ENCODE peak calls at places on chromosome 10, in nine cellular contexts. One of them, this sample, is unnamed.

GRCh38 chr10:9222917-9223316 is 1168.4 kb downstream of the GATA3 start:
- DNase-seq in cardiac fibroblast: no peak
- DNase-seq in BE2C: no peak
- DNase-seq in osteocyte: no peak
- DNase-seq in GM12878: no peak
- DNase-seq in left ventricle myocardium inferior: no peak
- DNase-seq in tibial nerve: no peak
- DNase-seq in colonic mucosa: no peak
- DNase-seq in B cell: no peak
- DNase-seq in this sample: peak; percentile 11

GRCh38 chr10:43257210-43258031 is 9.4 kb downstream of the RASGEF1A start:
- DNase-seq in cardiac fibroblast: no peak
- DNase-seq in BE2C: no peak
- DNase-seq in osteocyte: peak; percentile 82
- DNase-seq in GM12878: no peak
- DNase-seq in left ventricle myocardium inferior: no peak
- DNase-seq in tibial nerve: no peak
- DNase-seq in colonic mucosa: no peak
- DNase-seq in B cell: no peak
- DNase-seq in this sample: no peak

GRCh38 chr10:19816420-19817250 is at the start of gene PLXDC2:
- DNase-seq in cardiac fibroblast: peak; percentile 60
- DNase-seq in BE2C: peak; percentile 40
- DNase-seq in osteocyte: no peak
- DNase-seq in GM12878: no peak
- DNase-seq in left ventricle myocardium inferior: peak; percentile 43
- DNase-seq in tibial nerve: peak; percentile 24
- DNase-seq in colonic mucosa: peak; percentile 49
- DNase-seq in B cell: no peak
- DNase-seq in this sample: peak; percentile 9

GRCh38 chr10:75040576-75040975 is 70.9 kb upstream of the SAMD8 start:
- DNase-seq in cardiac fibroblast: no peak
- DNase-seq in BE2C: no peak
- DNase-seq in osteocyte: no peak
- DNase-seq in GM12878: no peak
- DNase-seq in left ventricle myocardium inferior: no peak
- DNase-seq in tibial nerve: no peak
- DNase-seq in colonic mucosa: no peak
- DNase-seq in B cell: no peak
- DNase-seq in this sample: no peak

GRCh38 chr10:52334595-52334994 is 20.5 kb downstream of the DKK1 start:
- DNase-seq in cardiac fibroblast: peak; percentile 57
- DNase-seq in BE2C: no peak
- DNase-seq in osteocyte: no peak
- DNase-seq in GM12878: no peak
- DNase-seq in left ventricle myocardium inferior: no peak
- DNase-seq in tibial nerve: no peak
- DNase-seq in colonic mucosa: no peak
- DNase-seq in B cell: no peak
- DNase-seq in this sample: no peak

GRCh38 chr10:87757685-87758084 is 60.3 kb downstream of the ATAD1 start:
- DNase-seq in cardiac fibroblast: no peak
- DNase-seq in BE2C: no peak
- DNase-seq in osteocyte: no peak
- DNase-seq in GM12878: no peak
- DNase-seq in left ventricle myocardium inferior: no peak
- DNase-seq in tibial nerve: no peak
- DNase-seq in colonic mucosa: no peak
- DNase-seq in B cell: no peak
- DNase-seq in this sample: no peak

GRCh38 chr10:61857746-61858145 is 43.8 kb upstream of the ARID5B start:
- DNase-seq in cardiac fibroblast: no peak
- DNase-seq in BE2C: no peak
- DNase-seq in osteocyte: no peak
- DNase-seq in GM12878: no peak
- DNase-seq in left ventricle myocardium inferior: no peak
- DNase-seq in tibial nerve: no peak
- DNase-seq in colonic mucosa: no peak
- DNase-seq in B cell: no peak
- DNase-seq in this sample: no peak

GRCh38 chr10:127922675-127923366 is 15.9 kb downstream of the PTPRE start:
- DNase-seq in cardiac fibroblast: peak; percentile 88
- DNase-seq in BE2C: peak; percentile 59
- DNase-seq in osteocyte: no peak
- DNase-seq in GM12878: no peak
- DNase-seq in left ventricle myocardium inferior: peak; percentile 80
- DNase-seq in tibial nerve: no peak
- DNase-seq in colonic mucosa: no peak
- DNase-seq in B cell: no peak
- DNase-seq in this sample: peak; percentile 21

GRCh38 chr10:47438857-47439474 is 44.9 kb downstream of the ANXA8 start:
- DNase-seq in cardiac fibroblast: peak; percentile 82
- DNase-seq in BE2C: peak; percentile 31
- DNase-seq in osteocyte: peak; percentile 46
- DNase-seq in GM12878: no peak
- DNase-seq in left ventricle myocardium inferior: no peak
- DNase-seq in tibial nerve: no peak
- DNase-seq in colonic mucosa: peak; percentile 60
- DNase-seq in B cell: no peak
- DNase-seq in this sample: peak; percentile 69

GRCh38 chr10:48470893-48471805 is 133.7 kb downstream of the ARHGAP22 start:
- DNase-seq in cardiac fibroblast: peak; percentile 35
- DNase-seq in BE2C: no peak
- DNase-seq in osteocyte: peak; percentile 79
- DNase-seq in GM12878: no peak
- DNase-seq in left ventricle myocardium inferior: no peak
- DNase-seq in tibial nerve: no peak
- DNase-seq in colonic mucosa: peak; percentile 14
- DNase-seq in B cell: no peak
- DNase-seq in this sample: peak; percentile 62

GRCh38 chr10:86364551-86365345 is 1.8 kb downstream of the GRID1 start:
- DNase-seq in cardiac fibroblast: no peak
- DNase-seq in BE2C: peak; percentile 41
- DNase-seq in osteocyte: no peak
- DNase-seq in GM12878: no peak
- DNase-seq in left ventricle myocardium inferior: no peak
- DNase-seq in tibial nerve: no peak
- DNase-seq in colonic mucosa: no peak
- DNase-seq in B cell: peak; percentile 33
- DNase-seq in this sample: no peak

GRCh38 chr10:497898-498451 is 191.5 kb downstream of the DIP2C start:
- DNase-seq in cardiac fibroblast: no peak
- DNase-seq in BE2C: no peak
- DNase-seq in osteocyte: no peak
- DNase-seq in GM12878: no peak
- DNase-seq in left ventricle myocardium inferior: no peak
- DNase-seq in tibial nerve: no peak
- DNase-seq in colonic mucosa: no peak
- DNase-seq in B cell: no peak
- DNase-seq in this sample: no peak

GRCh38 chr10:11898372-11899066 is 75.4 kb downstream of the PROSER2 start:
- DNase-seq in cardiac fibroblast: peak; percentile 71
- DNase-seq in BE2C: peak; percentile 37
- DNase-seq in osteocyte: no peak
- DNase-seq in GM12878: no peak
- DNase-seq in left ventricle myocardium inferior: no peak
- DNase-seq in tibial nerve: no peak
- DNase-seq in colonic mucosa: no peak
- DNase-seq in B cell: no peak
- DNase-seq in this sample: no peak

GRCh38 chr10:100128951-100129350 is 47.3 kb upstream of the CPN1 start:
- DNase-seq in cardiac fibroblast: no peak
- DNase-seq in BE2C: no peak
- DNase-seq in osteocyte: no peak
- DNase-seq in GM12878: no peak
- DNase-seq in left ventricle myocardium inferior: no peak
- DNase-seq in tibial nerve: no peak
- DNase-seq in colonic mucosa: no peak
- DNase-seq in B cell: no peak
- DNase-seq in this sample: no peak

GRCh38 chr10:16581202-16581601 is 59.5 kb upstream of the C1QL3 start:
- DNase-seq in cardiac fibroblast: no peak
- DNase-seq in BE2C: no peak
- DNase-seq in osteocyte: no peak
- DNase-seq in GM12878: no peak
- DNase-seq in left ventricle myocardium inferior: no peak
- DNase-seq in tibial nerve: no peak
- DNase-seq in colonic mucosa: no peak
- DNase-seq in B cell: no peak
- DNase-seq in this sample: no peak

GRCh38 chr10:6292741-6293151 is 90.0 kb downstream of the PFKFB3 start:
- DNase-seq in cardiac fibroblast: no peak
- DNase-seq in BE2C: no peak
- DNase-seq in osteocyte: no peak
- DNase-seq in GM12878: no peak
- DNase-seq in left ventricle myocardium inferior: no peak
- DNase-seq in tibial nerve: no peak
- DNase-seq in colonic mucosa: no peak
- DNase-seq in B cell: no peak
- DNase-seq in this sample: no peak

GRCh38 chr10:35723992-35724391 is 81.9 kb upstream of the FZD8 start:
- DNase-seq in cardiac fibroblast: no peak
- DNase-seq in BE2C: no peak
- DNase-seq in osteocyte: no peak
- DNase-seq in GM12878: no peak
- DNase-seq in left ventricle myocardium inferior: no peak
- DNase-seq in tibial nerve: no peak
- DNase-seq in colonic mucosa: no peak
- DNase-seq in B cell: no peak
- DNase-seq in this sample: no peak

GRCh38 chr10:102869290-102870198 is at the start of gene AS3MT:
- DNase-seq in cardiac fibroblast: no peak
- DNase-seq in BE2C: peak; percentile 85
- DNase-seq in osteocyte: peak; percentile 87
- DNase-seq in GM12878: no peak
- DNase-seq in left ventricle myocardium inferior: peak; percentile 31
- DNase-seq in tibial nerve: no peak
- DNase-seq in colonic mucosa: peak; percentile 27
- DNase-seq in B cell: no peak
- DNase-seq in this sample: no peak

GRCh38 chr10:90148121-90148855 is 446.9 kb downstream of the KIF20B start:
- DNase-seq in cardiac fibroblast: peak; percentile 69
- DNase-seq in BE2C: no peak
- DNase-seq in osteocyte: no peak
- DNase-seq in GM12878: no peak
- DNase-seq in left ventricle myocardium inferior: no peak
- DNase-seq in tibial nerve: no peak
- DNase-seq in colonic mucosa: no peak
- DNase-seq in B cell: no peak
- DNase-seq in this sample: no peak
- TF ChIP-seq CTCF in cardiac fibroblast: peak; percentile 67
- TF ChIP-seq CTCF in BE2C: peak; percentile 23
- TF ChIP-seq CTCF in osteocyte: peak; percentile 69
- TF ChIP-seq CTCF in GM12878: peak; percentile 57
- TF ChIP-seq CTCF in left ventricle myocardium inferior: peak; percentile 50
- TF ChIP-seq CTCF in tibial nerve: no peak
- TF ChIP-seq CTCF in colonic mucosa: no peak
- TF ChIP-seq CTCF in B cell: no peak
- TF ChIP-seq CTCF in this sample: peak; percentile 63

DNA sequence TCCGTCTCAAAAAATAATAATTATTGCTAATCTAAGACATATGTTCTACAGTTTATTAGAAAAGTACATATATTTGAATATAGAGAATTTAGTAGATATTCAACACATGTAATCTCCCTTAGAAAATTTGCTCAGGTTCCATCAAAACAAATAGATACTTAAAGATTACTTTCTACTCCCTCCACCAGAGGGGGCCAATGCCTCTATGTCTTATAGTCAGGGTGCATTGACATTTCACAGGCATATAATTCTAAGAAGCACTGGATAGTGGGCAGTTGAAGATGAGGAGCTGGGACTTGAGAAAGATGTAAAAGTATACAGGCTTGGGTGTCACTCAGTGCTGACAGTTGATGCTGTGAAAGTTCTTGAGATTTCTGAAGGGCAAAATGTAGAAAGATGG is 301.6 kb upstream of the HPS1 start:
- DNase-seq in cardiac fibroblast: peak; percentile 16
- DNase-seq in BE2C: peak; percentile 12
- DNase-seq in osteocyte: no peak
- DNase-seq in GM12878: no peak
- DNase-seq in left ventricle myocardium inferior: no peak
- DNase-seq in tibial nerve: no peak
- DNase-seq in colonic mucosa: peak; percentile 21
- DNase-seq in B cell: no peak
- DNase-seq in this sample: peak; percentile 45
- TF ChIP-seq CTCF in cardiac fibroblast: peak; percentile 8
- TF ChIP-seq CTCF in BE2C: peak; percentile 28
- TF ChIP-seq CTCF in osteocyte: peak; percentile 33
- TF ChIP-seq CTCF in GM12878: peak; percentile 36
- TF ChIP-seq CTCF in left ventricle myocardium inferior: peak; percentile 39
- TF ChIP-seq CTCF in tibial nerve: no peak
- TF ChIP-seq CTCF in colonic mucosa: peak; percentile 23
- TF ChIP-seq CTCF in B cell: peak; percentile 57
- TF ChIP-seq CTCF in this sample: peak; percentile 79

GRCh38 chr10:14325325-14325955 is 5.3 kb downstream of the FRMD4A start:
- DNase-seq in cardiac fibroblast: peak; percentile 55
- DNase-seq in BE2C: peak; percentile 54
- DNase-seq in osteocyte: no peak
- DNase-seq in GM12878: no peak
- DNase-seq in left ventricle myocardium inferior: peak; percentile 22
- DNase-seq in tibial nerve: peak; percentile 21
- DNase-seq in colonic mucosa: peak; percentile 50
- DNase-seq in B cell: no peak
- DNase-seq in this sample: no peak
- TF ChIP-seq CTCF in cardiac fibroblast: peak; percentile 52
- TF ChIP-seq CTCF in BE2C: peak; percentile 66
- TF ChIP-seq CTCF in osteocyte: peak; percentile 34
- TF ChIP-seq CTCF in GM12878: peak; percentile 67
- TF ChIP-seq CTCF in left ventricle myocardium inferior: peak; percentile 49
- TF ChIP-seq CTCF in tibial nerve: no peak
- TF ChIP-seq CTCF in colonic mucosa: no peak
- TF ChIP-seq CTCF in B cell: peak; percentile 51
- TF ChIP-seq CTCF in this sample: peak; percentile 76

GRCh38 chr10:59870152-59870551 is 36.2 kb downstream of the CCDC6 start:
- DNase-seq in cardiac fibroblast: no peak
- DNase-seq in BE2C: no peak
- DNase-seq in osteocyte: no peak
- DNase-seq in GM12878: no peak
- DNase-seq in left ventricle myocardium inferior: no peak
- DNase-seq in tibial nerve: no peak
- DNase-seq in colonic mucosa: no peak
- DNase-seq in B cell: no peak
- DNase-seq in this sample: no peak

GRCh38 chr10:59868974-59869940 is 37.1 kb downstream of the CCDC6 start:
- DNase-seq in cardiac fibroblast: no peak
- DNase-seq in BE2C: no peak
- DNase-seq in osteocyte: no peak
- DNase-seq in GM12878: no peak
- DNase-seq in left ventricle myocardium inferior: no peak
- DNase-seq in tibial nerve: no peak
- DNase-seq in colonic mucosa: no peak
- DNase-seq in B cell: no peak
- DNase-seq in this sample: no peak

GRCh38 chr10:59867590-59867989 is 38.8 kb downstream of the CCDC6 start:
- DNase-seq in cardiac fibroblast: no peak
- DNase-seq in BE2C: no peak
- DNase-seq in osteocyte: no peak
- DNase-seq in GM12878: no peak
- DNase-seq in left ventricle myocardium inferior: no peak
- DNase-seq in tibial nerve: no peak
- DNase-seq in colonic mucosa: no peak
- DNase-seq in B cell: no peak
- DNase-seq in this sample: no peak

GRCh38 chr10:59864141-59864962 is 42.0 kb downstream of the CCDC6 start:
- DNase-seq in cardiac fibroblast: no peak
- DNase-seq in BE2C: no peak
- DNase-seq in osteocyte: no peak
- DNase-seq in GM12878: no peak
- DNase-seq in left ventricle myocardium inferior: no peak
- DNase-seq in tibial nerve: no peak
- DNase-seq in colonic mucosa: no peak
- DNase-seq in B cell: no peak
- DNase-seq in this sample: no peak

GRCh38 chr10:59865101-59865500 is 41.3 kb downstream of the CCDC6 start:
- DNase-seq in cardiac fibroblast: peak; percentile 37
- DNase-seq in BE2C: no peak
- DNase-seq in osteocyte: no peak
- DNase-seq in GM12878: no peak
- DNase-seq in left ventricle myocardium inferior: no peak
- DNase-seq in tibial nerve: no peak
- DNase-seq in colonic mucosa: peak; percentile 74
- DNase-seq in B cell: peak; percentile 55
- DNase-seq in this sample: no peak
- TF ChIP-seq CTCF in cardiac fibroblast: peak; percentile 26
- TF ChIP-seq CTCF in BE2C: peak; percentile 53
- TF ChIP-seq CTCF in osteocyte: no peak
- TF ChIP-seq CTCF in GM12878: peak; percentile 58
- TF ChIP-seq CTCF in left ventricle myocardium inferior: peak; percentile 59
- TF ChIP-seq CTCF in tibial nerve: no peak
- TF ChIP-seq CTCF in colonic mucosa: peak; percentile 33
- TF ChIP-seq CTCF in B cell: peak; percentile 75
- TF ChIP-seq CTCF in this sample: no peak

This sample was measured in HFFc6.